ENCODE peak calls at places on chromosomes 11 and 22, in five cellular contexts. One of them, this sample, is unnamed.
A peak's percentile ranks its signal among the peaks of the same experiment; 100 is the strongest.

GRCh38 chr11:109405671-109406070 is 16.3 kb upstream of the C11orf87 start:
- DNase-seq in upper lobe of right lung: no peak
- DNase-seq in astrocyte: peak; percentile 71
- DNase-seq in heart right ventricle: no peak
- DNase-seq in sigmoid colon: no peak
- DNase-seq in this sample: no peak

GRCh38 chr11:76030286-76030685 is 176.0 kb downstream of the WNT11 start:
- DNase-seq in upper lobe of right lung: no peak
- DNase-seq in astrocyte: peak; percentile 96
- DNase-seq in heart right ventricle: no peak
- DNase-seq in sigmoid colon: no peak
- DNase-seq in this sample: no peak

GRCh38 chr11:72762641-72763304 is 10.6 kb upstream of the ARAP1 start:
- DNase-seq in upper lobe of right lung: no peak
- DNase-seq in astrocyte: no peak
- DNase-seq in heart right ventricle: no peak
- DNase-seq in sigmoid colon: no peak
- DNase-seq in this sample: no peak

GRCh38 chr22:27715078-27715477 is 86.5 kb downstream of the MN1 start:
- DNase-seq in upper lobe of right lung: peak; percentile 56
- DNase-seq in astrocyte: no peak
- DNase-seq in heart right ventricle: no peak
- DNase-seq in sigmoid colon: no peak
- DNase-seq in this sample: no peak

GRCh38 chr11:12234216-12234615 is 123.8 kb downstream of the MICAL2 start:
- DNase-seq in upper lobe of right lung: no peak
- DNase-seq in astrocyte: peak; percentile 52
- DNase-seq in heart right ventricle: no peak
- DNase-seq in sigmoid colon: no peak
- DNase-seq in this sample: no peak

GRCh38 chr11:132184079-132184478 is 813.7 kb downstream of the NTM start:
- DNase-seq in upper lobe of right lung: no peak
- DNase-seq in astrocyte: no peak
- DNase-seq in heart right ventricle: no peak
- DNase-seq in sigmoid colon: no peak
- DNase-seq in this sample: no peak

GRCh38 chr11:74820763-74821162 is 72.1 kb downstream of the RNF169 start:
- DNase-seq in upper lobe of right lung: no peak
- DNase-seq in astrocyte: peak; percentile 96
- DNase-seq in heart right ventricle: no peak
- DNase-seq in sigmoid colon: no peak
- DNase-seq in this sample: no peak

GRCh38 chr22:44304354-44304753 is 8.4 kb downstream of the SHISAL1 start:
- DNase-seq in upper lobe of right lung: no peak
- DNase-seq in astrocyte: peak; percentile 41
- DNase-seq in heart right ventricle: no peak
- DNase-seq in sigmoid colon: no peak
- DNase-seq in this sample: no peak

GRCh38 chr22:20528405-20528978 is 21.1 kb downstream of the MED15 start:
- DNase-seq in upper lobe of right lung: no peak
- DNase-seq in astrocyte: no peak
- DNase-seq in heart right ventricle: no peak
- DNase-seq in sigmoid colon: no peak
- DNase-seq in this sample: no peak

GRCh38 chr11:28606930-28607329 is 498.7 kb downstream of the METTL15 start:
- DNase-seq in upper lobe of right lung: no peak
- DNase-seq in astrocyte: no peak
- DNase-seq in heart right ventricle: no peak
- DNase-seq in sigmoid colon: no peak
- DNase-seq in this sample: no peak

GRCh38 chr22:27641049-27641790 is 160.3 kb downstream of the MN1 start:
- DNase-seq in upper lobe of right lung: no peak
- DNase-seq in astrocyte: peak; percentile 27
- DNase-seq in heart right ventricle: no peak
- DNase-seq in sigmoid colon: no peak
- DNase-seq in this sample: no peak

GRCh38 chr11:97772696-97773095 is 1248.1 kb upstream of the CNTN5 start:
- DNase-seq in upper lobe of right lung: no peak
- DNase-seq in astrocyte: no peak
- DNase-seq in heart right ventricle: no peak
- DNase-seq in sigmoid colon: no peak
- DNase-seq in this sample: no peak

GRCh38 chr22:32744560-32744959 is 56.9 kb upstream of the TIMP3 start:
- DNase-seq in upper lobe of right lung: no peak
- DNase-seq in astrocyte: no peak
- DNase-seq in heart right ventricle: no peak
- DNase-seq in sigmoid colon: no peak
- DNase-seq in this sample: no peak

GRCh38 chr11:35287491-35287890 is 131.9 kb downstream of the SLC1A2 start:
- DNase-seq in upper lobe of right lung: no peak
- DNase-seq in astrocyte: no peak
- DNase-seq in heart right ventricle: no peak
- DNase-seq in sigmoid colon: no peak
- DNase-seq in this sample: no peak
- H3K27ac ChIP-seq in upper lobe of right lung: no peak overlapping the region
- H3K27ac ChIP-seq in astrocyte: no peak overlapping the region
- H3K27ac ChIP-seq in heart right ventricle: no peak overlapping the region
- H3K27ac ChIP-seq in sigmoid colon: no peak overlapping the region
- H3K27ac ChIP-seq in this sample: no peak overlapping the region

DNA sequence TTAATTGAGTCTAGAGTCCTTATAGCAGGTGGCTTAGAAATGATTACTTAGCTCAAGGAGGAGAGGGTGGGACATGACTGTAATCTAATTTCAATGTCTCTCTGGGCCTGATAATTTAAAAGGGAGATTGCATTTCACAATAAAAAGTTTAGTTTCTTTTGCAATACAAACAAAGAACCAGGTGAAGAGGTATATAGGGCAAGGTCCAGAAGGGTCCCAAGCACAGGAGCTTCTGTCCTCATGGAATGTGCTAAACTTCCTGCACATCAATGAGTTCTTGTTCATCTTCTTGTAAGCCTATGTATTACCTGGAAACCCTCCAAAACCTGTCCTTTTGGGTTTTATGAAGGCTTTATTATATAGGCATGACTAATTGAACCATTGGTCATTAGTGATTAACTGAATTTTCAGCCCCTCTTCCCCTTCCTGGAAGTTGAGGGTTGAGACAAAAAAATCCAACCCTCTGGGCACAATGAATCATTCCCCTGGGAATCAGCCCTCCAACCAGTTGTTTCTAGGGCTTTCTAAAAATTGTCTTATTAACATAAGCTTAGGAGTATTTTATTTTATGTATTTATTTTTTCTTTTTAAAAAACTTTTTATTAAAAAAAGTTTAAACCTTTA is 37.6 kb downstream of the MS4A2 start:
- DNase-seq in upper lobe of right lung: no peak
- DNase-seq in astrocyte: no peak
- DNase-seq in heart right ventricle: no peak
- DNase-seq in sigmoid colon: no peak
- DNase-seq in this sample: no peak
- H3K27ac ChIP-seq in upper lobe of right lung: no peak overlapping the region
- H3K27ac ChIP-seq in astrocyte: no peak overlapping the region
- H3K27ac ChIP-seq in heart right ventricle: no peak overlapping the region
- H3K27ac ChIP-seq in sigmoid colon: no peak overlapping the region
- H3K27ac ChIP-seq in this sample: no peak overlapping the region

DNA sequence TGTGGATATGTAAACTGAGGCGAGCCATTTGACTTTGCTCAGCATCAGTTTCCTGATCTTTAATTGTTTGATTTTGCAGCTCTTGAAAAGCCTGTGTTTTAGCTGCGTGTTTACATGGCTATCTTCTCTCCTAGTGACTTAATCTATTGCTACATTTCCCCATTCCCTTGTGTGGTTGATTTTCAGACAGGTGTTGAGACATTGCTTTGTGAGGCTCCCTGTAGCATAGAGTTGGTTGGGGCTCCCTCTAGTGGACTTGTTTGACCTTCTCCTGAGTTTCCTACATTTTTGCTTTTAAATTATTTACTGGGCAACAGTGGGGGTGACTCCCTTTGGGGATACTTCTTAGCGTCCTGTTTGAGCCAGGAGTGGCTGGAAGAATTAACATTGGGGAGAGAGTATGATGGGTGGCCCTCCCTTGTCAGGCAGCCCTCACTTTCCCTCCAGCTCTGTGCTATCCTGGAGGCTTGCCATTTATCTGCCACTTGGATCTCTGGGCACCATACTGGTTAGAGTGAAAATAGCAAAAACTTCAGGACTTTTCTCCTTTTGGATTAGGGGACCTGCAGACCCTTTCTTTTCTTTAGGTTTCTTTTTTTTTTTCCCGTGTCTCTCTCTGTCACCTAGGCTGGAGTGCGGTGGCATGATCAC is 9.2 kb upstream of the CBL start:
- DNase-seq in upper lobe of right lung: peak; percentile 23
- DNase-seq in astrocyte: peak; percentile 53
- DNase-seq in heart right ventricle: no peak
- DNase-seq in sigmoid colon: peak; percentile 77
- DNase-seq in this sample: peak; percentile 59
- H3K27ac ChIP-seq in upper lobe of right lung: no peak overlapping the region
- H3K27ac ChIP-seq in astrocyte: no peak overlapping the region
- H3K27ac ChIP-seq in heart right ventricle: no peak overlapping the region
- H3K27ac ChIP-seq in sigmoid colon: no peak overlapping the region
- H3K27ac ChIP-seq in this sample: no peak overlapping the region

DNA sequence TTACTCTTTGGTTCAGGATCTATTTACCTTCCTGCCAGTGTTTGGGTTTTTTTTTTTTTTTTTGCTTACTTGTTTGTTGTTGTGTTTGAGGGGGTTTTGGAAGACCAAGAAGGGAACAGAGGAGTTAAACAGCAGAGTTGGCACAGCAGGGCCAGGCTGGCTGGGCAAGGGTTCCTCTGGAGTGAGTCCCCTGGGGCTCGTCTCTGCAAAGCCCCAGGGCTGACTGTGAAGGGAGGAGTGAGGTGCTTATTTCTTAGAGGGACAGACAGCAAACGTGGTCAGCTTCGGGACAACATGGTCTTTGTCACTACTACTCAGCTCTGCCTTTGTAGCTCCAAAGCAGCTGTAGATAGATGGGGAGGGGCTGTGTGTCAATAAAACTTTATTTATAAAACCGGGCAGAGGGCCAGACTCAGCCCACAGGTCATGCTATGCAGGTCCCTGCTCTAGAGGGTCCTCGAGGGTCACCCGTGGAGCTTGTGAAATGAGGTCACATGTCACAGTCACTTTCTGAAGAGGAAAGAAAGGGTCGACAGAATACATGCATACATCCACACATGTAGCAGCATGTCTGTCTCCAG is 1404.7 kb downstream of the BRD1 start:
- DNase-seq in upper lobe of right lung: peak; percentile 29
- DNase-seq in astrocyte: no peak
- DNase-seq in heart right ventricle: no peak
- DNase-seq in sigmoid colon: no peak
- DNase-seq in this sample: no peak
- H3K27ac ChIP-seq in upper lobe of right lung: no peak overlapping the region
- H3K27ac ChIP-seq in astrocyte: no peak overlapping the region
- H3K27ac ChIP-seq in heart right ventricle: no peak overlapping the region
- H3K27ac ChIP-seq in sigmoid colon: no peak overlapping the region
- H3K27ac ChIP-seq in this sample: no peak overlapping the region

GRCh38 chr11:116853461-116854073 is 16.1 kb upstream of the APOA1 start:
- DNase-seq in upper lobe of right lung: no peak
- DNase-seq in astrocyte: peak; percentile 96
- DNase-seq in heart right ventricle: no peak
- DNase-seq in sigmoid colon: no peak
- DNase-seq in this sample: peak; percentile 90
- H3K27ac ChIP-seq in upper lobe of right lung: peak overlapping the region; percentile 21
- H3K27ac ChIP-seq in astrocyte: peak overlapping the region; percentile 52
- H3K27ac ChIP-seq in heart right ventricle: no peak overlapping the region
- H3K27ac ChIP-seq in sigmoid colon: no peak overlapping the region
- H3K27ac ChIP-seq in this sample: peak overlapping the region; percentile 83

GRCh38 chr11:46335858-46336600 is 11.2 kb upstream of the DGKZ start:
- DNase-seq in upper lobe of right lung: no peak
- DNase-seq in astrocyte: no peak
- DNase-seq in heart right ventricle: no peak
- DNase-seq in sigmoid colon: no peak
- DNase-seq in this sample: no peak

GRCh38 chr11:46338988-46339666 is 8.1 kb upstream of the DGKZ start:
- DNase-seq in upper lobe of right lung: no peak
- DNase-seq in astrocyte: no peak
- DNase-seq in heart right ventricle: peak; percentile 73
- DNase-seq in sigmoid colon: no peak
- DNase-seq in this sample: no peak

GRCh38 chr11:46336781-46337180 is 10.5 kb upstream of the DGKZ start:
- DNase-seq in upper lobe of right lung: peak; percentile 85
- DNase-seq in astrocyte: peak; percentile 25
- DNase-seq in heart right ventricle: no peak
- DNase-seq in sigmoid colon: no peak
- DNase-seq in this sample: no peak

GRCh38 chr11:46338636-46338987 is 8.7 kb upstream of the DGKZ start:
- DNase-seq in upper lobe of right lung: no peak
- DNase-seq in astrocyte: no peak
- DNase-seq in heart right ventricle: no peak
- DNase-seq in sigmoid colon: no peak
- DNase-seq in this sample: no peak

GRCh38 chr11:46337626-46338345 is 9.5 kb upstream of the DGKZ start:
- DNase-seq in upper lobe of right lung: no peak
- DNase-seq in astrocyte: no peak
- DNase-seq in heart right ventricle: no peak
- DNase-seq in sigmoid colon: no peak
- DNase-seq in this sample: no peak
- H3K27ac ChIP-seq in upper lobe of right lung: no peak overlapping the region
- H3K27ac ChIP-seq in astrocyte: no peak overlapping the region
- H3K27ac ChIP-seq in heart right ventricle: peak overlapping the region; percentile 97
- H3K27ac ChIP-seq in sigmoid colon: no peak overlapping the region
- H3K27ac ChIP-seq in this sample: no peak overlapping the region

GRCh38 chr11:27555264-27555663 is 48.7 kb upstream of the LIN7C start:
- DNase-seq in upper lobe of right lung: no peak
- DNase-seq in astrocyte: no peak
- DNase-seq in heart right ventricle: no peak
- DNase-seq in sigmoid colon: no peak
- DNase-seq in this sample: no peak

GRCh38 chr11:27553186-27553585 is 46.6 kb upstream of the LIN7C start:
- DNase-seq in upper lobe of right lung: no peak
- DNase-seq in astrocyte: peak; percentile 53
- DNase-seq in heart right ventricle: no peak
- DNase-seq in sigmoid colon: no peak
- DNase-seq in this sample: no peak

GRCh38 chr11:27563201-27563600 is 56.6 kb upstream of the LIN7C start:
- DNase-seq in upper lobe of right lung: no peak
- DNase-seq in astrocyte: peak; percentile 76
- DNase-seq in heart right ventricle: no peak
- DNase-seq in sigmoid colon: no peak
- DNase-seq in this sample: no peak

GRCh38 chr11:27557223-27557622 is 50.7 kb upstream of the LIN7C start:
- DNase-seq in upper lobe of right lung: no peak
- DNase-seq in astrocyte: peak; percentile 67
- DNase-seq in heart right ventricle: no peak
- DNase-seq in sigmoid colon: no peak
- DNase-seq in this sample: no peak

DNA sequence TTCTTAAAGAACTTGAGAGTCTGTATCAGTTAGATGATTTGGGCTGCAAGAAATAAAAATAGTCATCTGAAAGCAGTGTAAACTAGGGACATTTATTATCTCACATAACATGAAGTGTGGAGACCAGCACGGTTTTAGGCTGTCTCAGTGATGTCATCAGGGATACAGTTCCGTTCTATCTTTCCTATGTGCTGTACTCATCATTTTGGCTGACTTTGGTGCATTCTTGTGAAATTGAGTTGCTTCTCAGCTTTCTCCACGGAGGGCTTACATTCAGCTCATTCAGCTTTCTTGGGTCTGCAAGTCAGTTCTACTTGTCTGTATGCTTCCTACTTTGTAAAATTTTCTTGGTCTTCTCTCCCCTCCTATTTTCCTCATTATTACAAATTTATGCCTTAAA is 51.8 kb upstream of the LIN7C start:
- DNase-seq in upper lobe of right lung: no peak
- DNase-seq in astrocyte: no peak
- DNase-seq in heart right ventricle: no peak
- DNase-seq in sigmoid colon: no peak
- DNase-seq in this sample: no peak
- H3K27ac ChIP-seq in upper lobe of right lung: no peak overlapping the region
- H3K27ac ChIP-seq in astrocyte: no peak overlapping the region
- H3K27ac ChIP-seq in heart right ventricle: no peak overlapping the region
- H3K27ac ChIP-seq in sigmoid colon: no peak overlapping the region
- H3K27ac ChIP-seq in this sample: no peak overlapping the region